ENCODE peak calls at places on chromosome 6, in ten cellular contexts. N, F, K, P, U, V, R, E, A and T are unnamed samples.

GRCh38 chr6:68108243-68108835 is 526.7 kb upstream of the ADGRB3 start:
- DNase-seq in A (no peak), U (no peak), P (no peak), E (no peak), K (no peak), F (no peak), N (no peak), V (peak), R (no peak), T (no peak)

GRCh38 chr6:21325201-21325856 is 268.2 kb upstream of the SOX4 start:
- DNase-seq in V (no peak), A (peak), F (no peak), E (no peak), P (no peak), N (no peak), K (no peak), U (no peak), R (peak), T (no peak)

GRCh38 chr6:43173496-43174262 is 2.6 kb downstream of the SRF start:
- DNase-seq in K (no peak), R (no peak), V (no peak), F (no peak), U (no peak), A (no peak), N (no peak), P (no peak), E (no peak), T (no peak)

GRCh38 chr6:101069191-101069795 is 188.2 kb upstream of the ASCC3 start:
- DNase-seq in N (no peak), E (no peak), A (no peak), K (no peak), P (no peak), U (no peak), F (no peak), R (no peak), V (no peak), T (no peak)

GRCh38 chr6:158847012-158847529 is 27.9 kb upstream of the EZR start:
- DNase-seq in U (no peak), N (no peak), K (no peak), F (no peak), E (no peak), R (no peak), A (no peak), P (no peak), V (no peak), T (no peak)

GRCh38 chr6:135418040-135418439 is 79.5 kb downstream of the AHI1 start:
- DNase-seq in V (no peak), A (no peak), U (no peak), E (no peak), R (no peak), P (no peak), N (no peak), F (no peak), K (no peak), T (no peak)

GRCh38 chr6:75752365-75752764 is 3.3 kb downstream of the MYO6 start:
- DNase-seq in E (no peak), K (no peak), A (no peak), P (no peak), N (no peak), V (no peak), R (no peak), U (no peak), F (no peak), T (no peak)

GRCh38 chr6:90654166-90654565 is 67.3 kb upstream of the MAP3K7 start:
- DNase-seq in E (no peak), A (no peak), P (no peak), K (no peak), U (no peak), F (no peak), V (no peak), N (no peak), R (no peak), T (no peak)

GRCh38 chr6:22784611-22785010 is 215.2 kb downstream of the HDGFL1 start:
- DNase-seq in F (no peak), K (no peak), R (no peak), V (no peak), U (no peak), P (no peak), E (no peak), A (no peak), N (no peak), T (no peak)

GRCh38 chr6:41470341-41471063 is 75.7 kb upstream of the FOXP4 start:
- DNase-seq in N (no peak), K (peak), E (no peak), R (no peak), P (peak), F (no peak), U (no peak), V (no peak), A (no peak), T (no peak)

GRCh38 chr6:137497722-137498463 is 3.7 kb upstream of the OLIG3 start:
- DNase-seq in U (no peak), E (peak), V (no peak), N (peak), K (no peak), A (no peak), F (no peak), R (no peak), P (no peak), T (peak)

GRCh38 chr6:156982168-156982567 is 205.0 kb downstream of the ARID1B start:
- DNase-seq in A (no peak), F (no peak), K (no peak), P (no peak), R (no peak), V (no peak), E (no peak), U (no peak), N (no peak), T (no peak)

GRCh38 chr6:151322570-151322969 is 68.8 kb downstream of the ZBTB2 start:
- DNase-seq in E (no peak), N (no peak), P (no peak), R (no peak), F (no peak), U (no peak), V (no peak), K (no peak), A (no peak), T (no peak)

GRCh38 chr6:13014551-13015378 is 298.2 kb downstream of the PHACTR1 start:
- DNase-seq in A (peak), N (no peak), F (no peak), R (peak), V (no peak), P (no peak), E (peak), K (peak), U (no peak), T (peak)

GRCh38 chr6:116352515-116353471 is 18.0 kb upstream of the DSE start:
- DNase-seq in R (no peak), P (no peak), A (no peak), N (no peak), U (no peak), V (no peak), F (no peak), K (no peak), E (no peak), T (no peak)

GRCh38 chr6:85421963-85422362 is 27.9 kb upstream of the NT5E start:
- DNase-seq in E (no peak), F (no peak), K (no peak), A (no peak), U (no peak), N (no peak), P (no peak), V (peak), R (no peak), T (no peak)

GRCh38 chr6:43395822-43396221 is 26.4 kb upstream of the ZNF318 start:
- DNase-seq in F (no peak), R (no peak), U (no peak), A (no peak), E (no peak), P (no peak), V (no peak), N (no peak), K (peak), T (no peak)

GRCh38 chr6:139588076-139588639 is 213.7 kb upstream of the CITED2 start:
- DNase-seq in K (no peak), A (peak), P (no peak), U (no peak), R (peak), E (no peak), V (no peak), F (no peak), N (no peak), T (no peak)

GRCh38 chr6:151068761-151069312 is 170.9 kb upstream of the AKAP12 start:
- DNase-seq in P (peak), F (no peak), E (no peak), K (no peak), R (no peak), N (no peak), V (peak), U (no peak), A (no peak), T (no peak)

GRCh38 chr6:89886378-89887120 is 7.7 kb upstream of the GJA10 start:
- DNase-seq in A (no peak), F (no peak), R (no peak), V (no peak), N (no peak), E (no peak), U (no peak), K (no peak), P (no peak), T (no peak)

GRCh38 chr6:110662468-110663211 is 152.6 kb downstream of the CDK19 start:
- DNase-seq in K (no peak), F (no peak), U (no peak), V (no peak), E (no peak), P (no peak), N (no peak), R (no peak), A (no peak), T (no peak)

GRCh38 chr6:122184260-122184934 is 215.1 kb upstream of the HSF2 start:
- DNase-seq in U (no peak), E (no peak), K (no peak), P (no peak), N (no peak), V (no peak), A (peak), R (peak), F (no peak), T (no peak)